ENCODE peak calls at places on chromosome 5, in four cellular contexts. J is HepG2, V is WTC11, R is K562. Z is an unnamed sample.

GRCh38 chr5:27978322-27978721 is 939.9 kb upstream of the CDH9 start:
- DNase-seq in J (no peak), V (no peak), R (no peak), Z (no peak)

GRCh38 chr5:10582512-10582897 is 18.6 kb downstream of the ANKRD33B start:
- DNase-seq in J (no peak), V (no peak), R (no peak), Z (no peak)

GRCh38 chr5:93574939-93575241 is 6.1 kb downstream of the NR2F1-AS1 start:
- DNase-seq in J (no peak), V (no peak), R (no peak), Z (no peak)

GRCh38 chr5:117881426-117882230 is 1106.7 kb downstream of the DTWD2 start:
- DNase-seq in J (no peak), V (no peak), R (no peak), Z (no peak)

GRCh38 chr5:122129332-122129731 is at the start of gene ZNF474:
- DNase-seq in J (no peak), V (peak; percentile 60), R (peak; percentile 28), Z (peak; percentile 22)

GRCh38 chr5:58484505-58484904 is 6.7 kb upstream of the GAPT start:
- DNase-seq in J (no peak), V (no peak), R (no peak), Z (no peak)

GRCh38 chr5:153952893-153953292 is 85.8 kb downstream of the FAM114A2 start:
- DNase-seq in J (no peak), V (no peak), R (no peak), Z (no peak)

GRCh38 chr5:130978475-130978874 is 186.6 kb downstream of the HINT1 start:
- DNase-seq in J (no peak), V (no peak), R (no peak), Z (no peak)

GRCh38 chr5:65948115-65948772 is 21.9 kb downstream of the ERBIN start:
- DNase-seq in J (no peak), V (no peak), R (no peak), Z (no peak)

GRCh38 chr5:132782101-132782500 is 5.1 kb upstream of the SEPTIN8 start:
- DNase-seq in J (no peak), V (no peak), R (no peak), Z (no peak)

GRCh38 chr5:73709536-73710129 is 83.6 kb downstream of the ARHGEF28 start:
- DNase-seq in J (peak; percentile 24), V (no peak), R (no peak), Z (no peak)

DNA sequence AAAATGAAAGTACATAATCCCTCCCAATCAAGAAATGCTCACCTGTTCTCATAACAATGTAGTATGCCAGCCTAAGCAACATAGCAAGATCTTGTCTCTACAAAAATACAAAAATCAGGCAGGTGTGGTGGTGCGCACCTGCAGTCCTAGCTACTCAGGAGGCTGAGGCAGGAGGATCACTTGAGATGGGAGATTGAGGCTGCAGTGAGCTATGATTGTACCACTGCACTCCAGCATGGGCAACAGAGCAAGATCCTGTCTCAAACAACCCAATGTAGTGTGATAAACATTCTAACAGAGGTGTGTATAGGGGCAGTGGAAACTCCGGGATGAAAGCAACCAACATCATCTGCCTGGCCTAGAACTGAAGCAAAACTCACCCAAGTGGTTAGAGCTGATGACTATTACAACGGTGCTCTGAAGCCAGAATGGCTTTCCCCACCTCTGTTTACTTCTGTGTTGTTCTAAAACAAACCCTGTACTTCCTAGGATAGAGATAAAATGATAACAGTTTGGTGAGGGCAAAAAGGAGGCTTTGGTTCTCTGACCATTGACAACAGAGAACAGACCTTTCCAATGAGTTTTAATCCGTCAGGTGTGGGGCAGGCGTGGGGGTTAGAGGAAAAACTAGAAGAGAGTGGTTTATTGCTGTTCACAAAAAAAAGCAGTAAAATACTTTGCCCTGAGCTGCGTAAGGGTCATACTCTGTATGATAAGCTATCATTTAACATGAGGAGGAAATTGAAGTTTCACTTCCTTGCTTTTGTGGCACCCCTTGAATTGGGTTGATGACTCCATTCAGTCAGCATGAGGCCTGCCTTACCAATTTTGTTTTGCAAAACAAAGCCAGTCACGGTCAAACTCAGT is 18.9 kb downstream of the WNT8A start:
- DNase-seq in J (no peak), V (no peak), R (no peak), Z (no peak)
- TF ChIP-seq ELF4 in J (no peak), V (no peak), R (no peak), Z (no peak)

GRCh38 chr5:177454397-177455035 is 7.9 kb downstream of the PRR7 start:
- DNase-seq in J (peak; percentile 79), V (peak; percentile 92), R (peak; percentile 92), Z (peak; percentile 96)
- TF ChIP-seq ELF4 in J (no peak), V (no peak), R (no peak), Z (no peak)

GRCh38 chr5:38008198-38008597 is 168.4 kb upstream of the GDNF start:
- DNase-seq in J (no peak), V (no peak), R (no peak), Z (no peak)

GRCh38 chr5:38011641-38012188 is 171.9 kb upstream of the GDNF start:
- DNase-seq in J (no peak), V (no peak), R (no peak), Z (no peak)

GRCh38 chr5:38013107-38013506 is 173.3 kb upstream of the GDNF start:
- DNase-seq in J (no peak), V (no peak), R (no peak), Z (no peak)

GRCh38 chr5:38009754-38010386 is 170.0 kb upstream of the GDNF start:
- DNase-seq in J (no peak), V (no peak), R (no peak), Z (no peak)
- TF ChIP-seq ELF4 in J (no peak), V (no peak), R (no peak), Z (no peak)

GRCh38 chr5:150411245-150411979 is 1.3 kb downstream of the CD74 start:
- DNase-seq in J (no peak), V (no peak), R (no peak), Z (peak; percentile 37)
- TF ChIP-seq ELF4 in J (no peak), V (no peak), R (no peak), Z (no peak)

DNA sequence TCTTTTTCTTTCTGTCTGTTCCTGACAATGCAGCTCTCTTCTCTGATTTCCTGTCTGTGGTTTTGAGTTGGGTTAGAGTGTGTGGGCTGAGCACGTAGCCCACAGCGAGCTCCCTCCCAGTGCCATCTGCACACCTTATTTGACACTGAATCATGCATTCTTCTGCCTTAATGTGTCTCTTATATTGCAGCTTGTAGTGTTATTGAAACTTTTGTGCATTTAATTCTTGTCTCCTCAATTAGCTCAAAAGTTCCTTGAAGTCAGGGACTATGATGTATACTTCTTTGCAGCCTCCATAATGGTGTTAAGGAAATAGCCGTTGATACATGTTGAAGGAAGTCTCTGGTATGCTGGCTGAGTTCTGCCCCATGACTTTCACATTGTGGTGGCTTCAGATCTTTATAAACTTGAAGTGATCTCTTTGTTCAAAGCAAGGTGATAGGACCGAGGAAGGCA is 576.2 kb upstream of the CLINT1 start:
- DNase-seq in J (no peak), V (no peak), R (no peak), Z (no peak)
- TF ChIP-seq ELF4 in J (no peak), V (no peak), R (no peak), Z (no peak)

GRCh38 chr5:89241186-89241585 is 358.2 kb upstream of the MEF2C start:
- DNase-seq in J (no peak), V (no peak), R (no peak), Z (no peak)

GRCh38 chr5:89243611-89244010 is 360.6 kb upstream of the MEF2C start:
- DNase-seq in J (no peak), V (no peak), R (no peak), Z (no peak)

GRCh38 chr5:89246252-89246651 is 363.3 kb upstream of the MEF2C start:
- DNase-seq in J (no peak), V (no peak), R (no peak), Z (no peak)
- TF ChIP-seq ELF4 in J (no peak), V (no peak), R (no peak), Z (no peak)

GRCh38 chr5:60943624-60944023 is 1.2 kb downstream of the ERCC8 start:
- DNase-seq in J (no peak), V (no peak), R (no peak), Z (no peak)
- TF ChIP-seq ELF4 in J (no peak), V (no peak), R (no peak), Z (no peak)

GRCh38 chr5:66959668-66960067 is 236.9 kb downstream of the CD180 start:
- DNase-seq in J (peak; percentile 35), V (no peak), R (no peak), Z (no peak)

GRCh38 chr5:66958126-66958983 is 238.2 kb downstream of the CD180 start:
- DNase-seq in J (no peak), V (no peak), R (no peak), Z (no peak)

GRCh38 chr5:66958984-66959641 is 237.5 kb downstream of the CD180 start:
- DNase-seq in J (no peak), V (peak; percentile 15), R (no peak), Z (peak; percentile 21)

GRCh38 chr5:66963559-66963971 is 233.0 kb downstream of the CD180 start:
- DNase-seq in J (no peak), V (peak; percentile 39), R (no peak), Z (no peak)

DNA sequence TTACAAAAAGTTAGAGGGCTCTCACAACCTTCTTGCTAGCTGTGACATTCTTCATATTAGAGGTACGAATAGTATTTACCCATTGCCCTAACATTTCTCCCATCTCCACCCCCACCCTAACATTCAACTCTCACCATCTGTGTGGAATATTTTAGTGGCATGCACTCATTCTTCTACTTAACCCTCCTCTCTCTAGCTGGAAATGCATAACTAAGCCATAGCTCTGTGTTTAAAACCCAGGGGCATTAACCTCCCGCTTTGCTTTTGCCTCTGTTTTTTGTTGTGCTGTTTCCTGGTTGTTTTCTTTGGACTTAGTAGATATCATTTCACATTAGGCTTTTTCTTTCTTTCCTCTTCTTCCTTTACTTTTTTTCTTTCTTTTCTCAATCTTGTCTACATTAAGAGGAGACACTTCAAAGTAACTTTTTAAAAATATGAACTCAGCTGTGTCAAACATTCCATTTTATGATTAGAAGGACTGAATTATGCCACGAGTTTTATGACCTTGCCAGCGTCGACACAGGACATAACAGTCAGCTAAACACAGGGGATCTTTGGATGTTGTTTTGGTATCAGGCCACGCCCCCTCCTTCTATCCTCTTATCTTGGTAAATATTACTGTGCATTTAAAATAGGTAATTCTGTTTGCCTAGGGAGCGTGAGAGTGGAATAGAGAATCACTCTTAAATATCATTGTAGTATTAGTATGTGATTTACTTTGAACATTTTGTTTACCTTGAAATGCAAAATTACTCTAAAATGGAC is 236.0 kb downstream of the CD180 start:
- DNase-seq in J (peak; percentile 23), V (no peak), R (no peak), Z (no peak)
- TF ChIP-seq ELF4 in J (no peak), V (no peak), R (no peak), Z (no peak)

GRCh38 chr5:170576602-170577584 is 73.1 kb downstream of the KCNIP1 start:
- DNase-seq in J (no peak), V (no peak), R (no peak), Z (no peak)
- TF ChIP-seq ELF4 in J (no peak), V (no peak), R (no peak), Z (no peak)

Z was measured in HEK293T.